ENCODE peak calls at places on chromosomes 6 and 20, in nine cellular contexts. P, Q, B, E, V, Y, M, X and G are unnamed samples.

GRCh38 chr6:44043479-44044153 is 83.6 kb downstream of the MRPL14 start:
- DNase-seq in P (no peak), Q (no peak), B (no peak), E (no peak), V (no peak), Y (no peak), M (no peak), X (no peak), G (no peak)

GRCh38 chr6:151698921-151699705 is 108.4 kb upstream of the ESR1 start:
- DNase-seq in P (no peak), Q (no peak), B (no peak), E (no peak), V (no peak), Y (no peak), M (no peak), X (no peak), G (no peak)

GRCh38 chr6:3390698-3391097 is 66.2 kb downstream of the SLC22A23 start:
- DNase-seq in P (no peak), Q (no peak), B (no peak), E (no peak), V (no peak), Y (peak), M (no peak), X (peak), G (peak)

GRCh38 chr6:164753517-164753916 is 555.9 kb downstream of the C6orf118 start:
- DNase-seq in P (no peak), Q (no peak), B (no peak), E (no peak), V (no peak), Y (peak), M (no peak), X (peak), G (peak)

GRCh38 chr6:29909995-29910394 is 32.3 kb upstream of the HLA-A start:
- DNase-seq in P (no peak), Q (no peak), B (no peak), E (no peak), V (no peak), Y (no peak), M (no peak), X (no peak), G (no peak)

GRCh38 chr6:38796850-38797249 is 81.7 kb downstream of the DNAH8 start:
- DNase-seq in P (no peak), Q (no peak), B (no peak), E (no peak), V (no peak), Y (no peak), M (no peak), X (no peak), G (no peak)

GRCh38 chr6:35552285-35552917 is 39.7 kb upstream of the TULP1 start:
- DNase-seq in P (no peak), Q (no peak), B (no peak), E (no peak), V (peak), Y (peak), M (peak), X (peak), G (peak)

GRCh38 chr6:160967833-160968232 is 23.7 kb upstream of the MAP3K4 start:
- DNase-seq in P (no peak), Q (no peak), B (no peak), E (no peak), V (no peak), Y (no peak), M (no peak), X (no peak), G (no peak)

GRCh38 chr6:131054392-131055250 is 8.4 kb downstream of the EPB41L2 start:
- DNase-seq in P (no peak), Q (no peak), B (no peak), E (no peak), V (no peak), Y (no peak), M (no peak), X (no peak), G (no peak)

GRCh38 chr6:152453421-152453820 is 183.7 kb downstream of the SYNE1 start:
- DNase-seq in P (no peak), Q (no peak), B (no peak), E (no peak), V (no peak), Y (no peak), M (no peak), X (no peak), G (no peak)

GRCh38 chr6:92962846-92963245 is 456.5 kb downstream of the EPHA7 start:
- DNase-seq in P (no peak), Q (no peak), B (no peak), E (no peak), V (no peak), Y (no peak), M (no peak), X (no peak), G (no peak)

GRCh38 chr20:54172856-54173652 is 732 bp downstream of the CYP24A1 start:
- DNase-seq in P (peak), Q (no peak), B (no peak), E (peak), V (no peak), Y (peak), M (no peak), X (no peak), G (peak)